ENCODE peak calls at places on chromosomes 3 and 15, in seven cellular contexts. Z is HCT116, L is HepG2, V is K562, Y is H1, S is SK-N-SH, I is GM12878. R is an unnamed sample. For H3K79me2, the result is how much of the 10 kb centered on the place peaks cover.

GRCh38 chr3:16487506-16488175 is 25.9 kb downstream of the RFTN1 start:
- DNase-seq in V (no peak), Y (no peak), S (no peak), Z (no peak), L (no peak), I (no peak), R (no peak)

GRCh38 chr15:95948371-95948770 is 382.1 kb upstream of the NR2F2 start:
- DNase-seq in S (no peak), Z (no peak), Y (no peak), I (no peak), V (no peak), L (no peak), R (no peak)

GRCh38 chr3:52041118-52041847 is 15.1 kb downstream of the DUSP7 start:
- DNase-seq in L (peak), I (no peak), Y (no peak), V (no peak), S (peak), Z (no peak), R (no peak)

GRCh38 chr3:87359807-87360206 is 83.4 kb upstream of the POU1F1 start:
- DNase-seq in S (no peak), I (no peak), V (no peak), Z (no peak), L (no peak), Y (no peak), R (no peak)

GRCh38 chr3:38588995-38589937 is 60.2 kb downstream of the SCN5A start:
- DNase-seq in I (no peak), Y (peak), Z (no peak), L (no peak), S (no peak), V (no peak), R (no peak)

GRCh38 chr3:152159328-152159727 is 109.4 kb upstream of the MBNL1 start:
- DNase-seq in L (no peak), I (no peak), Z (no peak), Y (no peak), S (no peak), V (no peak), R (no peak)

GRCh38 chr3:123098411-123099330 is 31.8 kb downstream of the PDIA5 start:
- DNase-seq in Z (no peak), V (no peak), Y (no peak), I (no peak), S (no peak), L (no peak), R (no peak)

GRCh38 chr3:29582310-29582709 is 301.4 kb downstream of the RBMS3 start:
- DNase-seq in Y (no peak), S (peak), V (no peak), I (no peak), L (no peak), Z (no peak), R (no peak)

GRCh38 chr15:74531144-74531811 is 9.7 kb upstream of the ARID3B start:
- DNase-seq in V (no peak), I (no peak), L (peak), S (no peak), Z (no peak), Y (peak), R (no peak)

GRCh38 chr15:35170216-35170615 is 85.1 kb upstream of the NANOGP8 start:
- DNase-seq in L (no peak), V (no peak), Z (no peak), Y (no peak), I (no peak), S (no peak), R (no peak)

GRCh38 chr3:135055449-135055848 is 260.4 kb downstream of the EPHB1 start:
- DNase-seq in V (no peak), I (no peak), L (no peak), Y (no peak), Z (no peak), S (no peak), R (no peak)

GRCh38 chr3:94043285-94043684 is 14.9 kb upstream of the STX19 start:
- DNase-seq in L (no peak), V (no peak), Y (no peak), Z (no peak), S (no peak), I (no peak), R (no peak)

GRCh38 chr3:195911946-195912270 is 3.6 kb upstream of the TNK2 start:
- DNase-seq in Y (no peak), V (no peak), L (no peak), S (no peak), I (no peak), Z (no peak), R (no peak)

GRCh38 chr3:21901504-21901903 is 150.5 kb upstream of the ZNF385D start:
- DNase-seq in Y (no peak), Z (no peak), I (no peak), L (no peak), V (no peak), S (no peak), R (no peak)

GRCh38 chr15:56468271-56468912 is 3.5 kb upstream of the MNS1 start:
- DNase-seq in S (no peak), L (no peak), Z (no peak), Y (no peak), I (peak), V (no peak), R (peak)

GRCh38 chr3:11624161-11624560 is 19.6 kb downstream of the VGLL4 start:
- DNase-seq in L (no peak), Z (no peak), S (no peak), Y (no peak), I (no peak), V (no peak), R (peak)

GRCh38 chr3:116238863-116239262 is 206.4 kb downstream of the LSAMP start:
- DNase-seq in Z (no peak), I (no peak), S (no peak), L (no peak), Y (no peak), V (no peak), R (no peak)

GRCh38 chr15:70563561-70564095 is 199.7 kb downstream of the UACA start:
- DNase-seq in Y (peak), Z (no peak), S (no peak), L (no peak), V (no peak), I (no peak), R (no peak)

GRCh38 chr3:19226516-19226915 is 78.2 kb downstream of the KCNH8 start:
- DNase-seq in V (no peak), S (no peak), Y (no peak), L (no peak), I (no peak), Z (no peak), R (no peak)

GRCh38 chr3:152192050-152192449 is 76.7 kb upstream of the MBNL1 start:
- DNase-seq in V (no peak), I (no peak), Y (no peak), S (no peak), Z (no peak), L (no peak), R (no peak)

GRCh38 chr3:66483006-66483928 is 17.6 kb downstream of the LRIG1 start:
- DNase-seq in S (peak), Z (no peak), L (no peak), Y (no peak), V (no peak), I (no peak), R (peak)

GRCh38 chr3:41863024-41863423 is 98.9 kb downstream of the ULK4 start:
- DNase-seq in L (peak), I (no peak), Z (peak), V (no peak), Y (peak), S (no peak), R (no peak)

GRCh38 chr3:153835540-153835939 is 285.6 kb upstream of the ARHGEF26 start:
- DNase-seq in V (peak), I (no peak), S (peak), Y (no peak), Z (no peak), L (no peak), R (no peak)

GRCh38 chr15:84872009-84872900 is 12.2 kb upstream of the SLC28A1 start:
- DNase-seq in Y (no peak), V (no peak), Z (no peak), S (peak), L (no peak), I (no peak), R (no peak)

GRCh38 chr3:142574665-142575064 is 3.9 kb downstream of the ATR start:
- DNase-seq in L (no peak), Y (no peak), Z (no peak), I (no peak), V (peak), S (no peak), R (no peak)

GRCh38 chr3:111236833-111237713 is 165.5 kb downstream of the NECTIN3 start:
- DNase-seq in V (no peak), Z (no peak), S (peak), Y (no peak), I (no peak), L (no peak), R (no peak)

GRCh38 chr3:25789596-25790556 is at the start of gene OXSM:
- DNase-seq in S (peak), V (peak), Y (peak), Z (peak), L (peak), I (peak), R (peak)

GRCh38 chr3:152977356-152977755 is 142.4 kb downstream of the P2RY1 start:
- DNase-seq in Z (no peak), L (no peak), V (no peak), I (no peak), Y (no peak), S (no peak), R (peak)

GRCh38 chr3:75136100-75136897 is 521.8 kb upstream of the CNTN3 start:
- DNase-seq in L (peak), Y (no peak), S (no peak), Z (no peak), V (no peak), I (no peak), R (no peak)

GRCh38 chr3:102238362-102238761 is 196.5 kb upstream of the ZPLD1 start:
- DNase-seq in V (no peak), S (no peak), Y (no peak), Z (no peak), L (no peak), I (no peak), R (no peak)

GRCh38 chr15:99168601-99169580 is 64.0 kb downstream of the SYNM start:
- DNase-seq in Y (peak), S (no peak), I (no peak), Z (no peak), L (no peak), V (no peak), R (no peak)

GRCh38 chr3:152298393-152299242 is 29.9 kb downstream of the MBNL1 start:
- DNase-seq in Y (no peak), V (peak), I (peak), L (peak), S (peak), Z (no peak), R (peak)

GRCh38 chr15:78906310-78906608 is 33.6 kb downstream of the MORF4L1 start:
- DNase-seq in L (peak), I (no peak), Y (no peak), S (no peak), V (no peak), Z (no peak), R (peak)

GRCh38 chr3:196641278-196642058 is 2.0 kb downstream of the NRROS start:
- DNase-seq in Z (no peak), V (no peak), S (no peak), I (no peak), Y (no peak), L (no peak), R (no peak)

GRCh38 chr3:168051579-168052183 is 44.0 kb downstream of the GOLIM4 start:
- DNase-seq in Y (no peak), L (no peak), V (no peak), I (peak), S (no peak), Z (no peak), R (no peak)

GRCh38 chr3:168047190-168047795 is 48.4 kb downstream of the GOLIM4 start:
- DNase-seq in I (peak), V (peak), Z (peak), S (peak), Y (no peak), L (peak), R (peak)

GRCh38 chr3:168047936-168048335 is 47.8 kb downstream of the GOLIM4 start:
- DNase-seq in I (no peak), S (no peak), L (no peak), Z (no peak), Y (no peak), V (no peak), R (no peak)

GRCh38 chr3:168049366-168049974 is 46.3 kb downstream of the GOLIM4 start:
- DNase-seq in Y (no peak), Z (no peak), V (no peak), I (no peak), S (no peak), L (no peak), R (no peak)

GRCh38 chr3:168048414-168049330 is 47.1 kb downstream of the GOLIM4 start:
- DNase-seq in I (no peak), V (no peak), L (no peak), S (no peak), Z (no peak), Y (no peak), R (no peak)
- H3K79me2 ChIP-seq in I (under half), V (under half), L (under half), S (half or more), Z (under half), Y (under half), R (under half)

GRCh38 chr3:119352863-119353527 is 58.8 kb downstream of the ARHGAP31 start:
- DNase-seq in I (no peak), S (no peak), Y (no peak), L (peak), V (no peak), Z (peak), R (peak)

GRCh38 chr3:119349353-119349752 is 55.2 kb downstream of the ARHGAP31 start:
- DNase-seq in Y (peak), Z (no peak), I (no peak), V (no peak), S (no peak), L (no peak), R (peak)

GRCh38 chr3:119350114-119350513 is 55.9 kb downstream of the ARHGAP31 start:
- DNase-seq in S (no peak), Y (peak), V (no peak), I (no peak), L (no peak), Z (no peak), R (peak)

GRCh38 chr3:119356646-119357045 is 62.5 kb downstream of the ARHGAP31 start:
- DNase-seq in Z (no peak), Y (no peak), S (no peak), V (no peak), L (no peak), I (no peak), R (no peak)

DNA sequence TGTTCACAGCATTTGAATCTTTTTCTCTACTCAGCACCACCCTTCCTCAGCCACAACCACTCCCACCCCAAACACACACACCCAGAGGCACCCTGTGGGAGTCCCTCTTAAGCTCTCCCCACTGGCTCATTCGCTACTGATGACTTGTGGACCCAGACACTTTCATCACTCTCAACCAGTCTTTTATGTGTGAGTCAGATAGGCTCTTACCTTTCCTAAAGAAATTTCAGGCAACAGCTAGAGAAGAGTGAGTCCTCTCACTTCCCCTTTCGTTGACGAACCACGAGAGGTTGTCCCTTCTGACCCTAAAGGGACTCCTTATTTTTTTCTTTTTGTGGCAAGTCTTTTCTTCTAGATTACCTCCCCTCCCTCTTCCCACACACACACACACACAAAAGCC is 58.1 kb downstream of the ARHGAP31 start:
- DNase-seq in L (no peak), I (peak), S (no peak), Y (no peak), V (no peak), Z (no peak), R (no peak)
- TF ChIP-seq MAX in L (no peak), I (no peak), S (no peak), Y (no peak), V (no peak), Z (no peak), R (no peak)

GRCh38 chr15:37040072-37040742 is 60.1 kb downstream of the MEIS2 start:
- DNase-seq in S (no peak), I (no peak), V (no peak), L (peak), Z (no peak), Y (no peak), R (no peak)

GRCh38 chr15:37041042-37041441 is 59.3 kb downstream of the MEIS2 start:
- DNase-seq in Z (no peak), L (no peak), S (no peak), V (no peak), Y (no peak), I (no peak), R (no peak)

GRCh38 chr15:37038716-37039106 is 61.6 kb downstream of the MEIS2 start:
- DNase-seq in S (peak), Y (no peak), V (no peak), L (no peak), I (no peak), Z (no peak), R (no peak)

GRCh38 chr15:37045241-37045640 is 55.1 kb downstream of the MEIS2 start:
- DNase-seq in Y (no peak), L (no peak), S (no peak), I (no peak), V (no peak), Z (no peak), R (no peak)

GRCh38 chr15:37041836-37042235 is 58.5 kb downstream of the MEIS2 start:
- DNase-seq in S (no peak), Y (no peak), L (no peak), Z (no peak), I (no peak), V (no peak), R (no peak)
- H3K79me2 ChIP-seq in S (half or more), Y (under half), L (under half), Z (under half), I (under half), V (under half), R (under half)

DNA sequence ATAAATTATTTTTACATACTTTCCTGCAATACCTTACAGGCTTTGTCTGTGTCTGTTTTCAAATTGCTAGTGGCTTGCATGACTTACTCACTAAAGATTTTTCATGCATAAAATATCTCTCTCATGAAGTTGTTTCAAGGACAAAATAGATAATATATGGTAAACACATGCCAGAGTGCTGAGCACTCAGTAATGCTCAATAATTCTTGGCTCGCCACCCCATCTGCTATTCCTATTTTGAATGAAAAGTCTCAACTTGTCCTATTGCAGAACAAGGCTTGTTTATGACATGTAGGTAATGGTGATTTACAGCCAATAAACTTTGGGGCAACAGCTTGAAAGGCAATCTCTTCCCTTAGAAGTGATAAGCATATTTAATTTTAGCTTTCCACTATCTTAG is 788.9 kb upstream of the ROBO1 start:
- DNase-seq in S (no peak), L (no peak), V (no peak), Y (no peak), Z (no peak), I (no peak), R (no peak)
- TF ChIP-seq MAX in S (no peak), L (no peak), V (no peak), Y (no peak), Z (no peak), I (no peak), R (no peak)

DNA sequence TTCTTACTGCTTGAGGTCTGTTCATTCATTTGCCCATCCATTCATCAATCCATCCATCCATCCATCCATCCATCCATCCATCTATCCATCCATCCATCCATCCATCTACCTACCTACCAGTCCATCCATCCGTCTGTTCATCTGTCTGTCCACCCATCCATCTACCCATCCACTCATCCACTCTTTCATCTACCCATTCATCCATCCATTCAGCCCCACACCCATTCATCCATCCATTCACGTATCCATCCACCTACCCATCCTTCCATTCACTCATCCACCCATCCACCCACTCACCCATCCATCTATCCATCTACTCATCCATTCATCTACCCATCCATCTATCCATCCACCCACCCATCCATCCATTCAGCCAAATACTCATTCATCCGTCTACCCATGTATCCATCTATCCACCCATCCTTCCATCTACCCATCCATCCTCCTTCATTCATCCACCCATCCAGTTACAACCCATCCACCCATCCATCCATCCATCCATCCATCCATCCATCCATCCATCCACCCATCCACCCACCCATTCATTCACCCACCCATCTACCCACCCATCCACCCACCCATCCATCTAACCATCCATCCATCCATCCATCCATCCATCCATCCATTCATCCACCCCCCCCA is 68.3 kb downstream of the FBLN2 start:
- DNase-seq in L (no peak), V (no peak), S (no peak), I (no peak), Z (no peak), Y (no peak), R (no peak)
- H3K79me2 ChIP-seq in L (under half), V (under half), S (under half), I (under half), Z (under half), Y (under half), R (under half)

GRCh38 chr3:48598323-48599076 is 3.4 kb upstream of the COL7A1 start:
- DNase-seq in V (no peak), S (no peak), Z (no peak), Y (no peak), I (no peak), L (no peak), R (no peak)
- TF ChIP-seq MAX in V (no peak), S (peak), Z (no peak), Y (no peak), I (no peak), L (no peak), R (no peak)